ENCODE peak calls at places on chromosomes 3 and 15, in four cellular contexts. V is GM04504; A is activated T-helper 1 cell treated with Interleukin-2 at 50 U/mL for 16 hours; S is stimulated activated CD8-positive, alpha-beta memory T cell treated with anti-CD3 and anti-CD28 coated beads, Interleukin-15, amount 100 ng/mL, for 1 hour. L is an unnamed sample.

GRCh38 chr15:22973286-22973685 is 6.9 kb downstream of the CYFIP1 start:
- DNase-seq in V (no peak), A (no peak), S (no peak), L (no peak)

GRCh38 chr15:89740137-89740536 is 10.9 kb downstream of the MESP1 start:
- DNase-seq in V (peak; percentile 44), A (peak; percentile 19), S (no peak), L (no peak)

GRCh38 chr3:38028621-38029361 is 651 bp downstream of the PLCD1 start:
- DNase-seq in V (no peak), A (no peak), S (no peak), L (no peak)

GRCh38 chr3:126340943-126341754 is 16.1 kb downstream of the KLF15 start:
- DNase-seq in V (no peak), A (no peak), S (no peak), L (no peak)

GRCh38 chr3:67349551-67350174 is 304.7 kb downstream of the SUCLG2 start:
- DNase-seq in V (no peak), A (no peak), S (no peak), L (no peak)

GRCh38 chr15:62998262-62998909 is 44.2 kb upstream of the TPM1 start:
- DNase-seq in V (no peak), A (no peak), S (no peak), L (no peak)

GRCh38 chr3:45972534-45973402 is 22.9 kb downstream of the FYCO1 start:
- DNase-seq in V (peak; percentile 66), A (no peak), S (no peak), L (no peak)

GRCh38 chr3:139198929-139199328 is 144.9 kb upstream of the MRPS22 start:
- DNase-seq in V (peak; percentile 13), A (no peak), S (no peak), L (no peak)

GRCh38 chr3:194095464-194095863 is 40.5 kb upstream of the HES1 start:
- DNase-seq in V (no peak), A (no peak), S (no peak), L (no peak)

L was measured in T-helper 22 cell.